ENCODE peak calls at places on chromosomes 7 and 10, in seven cellular contexts. O is kidney epithelial cell, P is keratinocyte, E is GM12864, G is bronchial epithelial cell, I is PC-9, Y is left lung. J is an unnamed sample.

GRCh38 chr7:126163647-126164046 is 1089.1 kb downstream of the GRM8 start:
- DNase-seq in G (no peak), I (no peak), E (no peak), O (no peak), Y (no peak), P (no peak), J (no peak)

GRCh38 chr10:72020914-72021754 is 56.9 kb downstream of the CHST3 start:
- DNase-seq in E (no peak), I (no peak), O (no peak), Y (no peak), G (no peak), P (no peak), J (no peak)

GRCh38 chr7:76998263-76998666 is 33.9 kb downstream of the SPDYE17 start:
- DNase-seq in Y (peak), G (no peak), P (no peak), E (no peak), I (no peak), O (no peak), J (peak)

GRCh38 chr10:5659702-5660528 is 6.5 kb downstream of the ASB13 start:
- DNase-seq in G (peak), I (peak), O (peak), P (peak), E (peak), Y (peak), J (peak)

GRCh38 chr7:42170724-42171123 is 66.3 kb downstream of the GLI3 start:
- DNase-seq in I (no peak), P (peak), O (peak), E (no peak), Y (no peak), G (peak), J (no peak)

GRCh38 chr10:53997953-53998352 is 803.1 kb downstream of the PCDH15 start:
- DNase-seq in I (no peak), P (no peak), E (no peak), Y (no peak), G (peak), O (no peak), J (no peak)

GRCh38 chr10:15486404-15486803 is 115.3 kb upstream of the FAM171A1 start:
- DNase-seq in O (no peak), I (no peak), Y (no peak), P (no peak), E (no peak), G (no peak), J (no peak)

GRCh38 chr10:30553625-30554442 is 75.7 kb downstream of the LYZL2 start:
- DNase-seq in G (no peak), Y (peak), I (peak), E (no peak), P (no peak), O (no peak), J (no peak)

GRCh38 chr7:141585592-141586510 is 34.6 kb downstream of the AGK start:
- DNase-seq in O (peak), G (peak), I (peak), E (peak), P (peak), Y (no peak), J (no peak)

GRCh38 chr7:30923009-30923773 is 11.5 kb downstream of the AQP1 start:
- DNase-seq in E (no peak), Y (peak), I (no peak), G (no peak), P (no peak), O (no peak), J (peak)

GRCh38 chr10:23331567-23332290 is 12.9 kb downstream of the C10orf67 start:
- DNase-seq in I (no peak), G (peak), Y (no peak), P (no peak), O (no peak), E (no peak), J (no peak)

GRCh38 chr7:141355057-141355456 is 196.2 kb upstream of the AGK start:
- DNase-seq in P (no peak), O (no peak), Y (no peak), I (no peak), G (no peak), E (no peak), J (no peak)

GRCh38 chr10:30671011-30671616 is 41.6 kb upstream of the LYZL2 start:
- DNase-seq in I (peak), P (peak), G (peak), O (peak), E (peak), Y (no peak), J (peak)

GRCh38 chr10:17001297-17001744 is 128.3 kb downstream of the CUBN start:
- DNase-seq in Y (no peak), P (no peak), E (no peak), I (no peak), G (peak), O (no peak), J (no peak)

GRCh38 chr7:151954866-151955820 is 1.1 kb upstream of the GALNTL5 start:
- DNase-seq in P (no peak), I (no peak), E (no peak), Y (no peak), O (no peak), G (no peak), J (no peak)

GRCh38 chr10:77552252-77552651 is 85.4 kb downstream of the KCNMA1 start:
- DNase-seq in E (no peak), G (no peak), O (no peak), P (no peak), Y (no peak), I (no peak), J (no peak)

GRCh38 chr10:60389413-60390009 is at the start of gene ANK3:
- DNase-seq in E (no peak), I (no peak), Y (no peak), P (no peak), G (no peak), O (no peak), J (no peak)

GRCh38 chr7:96547371-96547811 is 162.3 kb downstream of the SEM1 start:
- DNase-seq in O (no peak), G (peak), P (no peak), E (no peak), Y (no peak), I (peak), J (no peak)

GRCh38 chr7:101942603-101943210 is 125.3 kb downstream of the CUX1 start:
- DNase-seq in G (peak), I (peak), O (no peak), E (no peak), P (no peak), Y (no peak), J (no peak)

GRCh38 chr10:70296406-70296899 is 12.6 kb upstream of the NPFFR1 start:
- DNase-seq in O (peak), P (no peak), I (peak), Y (peak), G (peak), E (no peak), J (no peak)

GRCh38 chr10:90859321-90859751 is 1.5 kb upstream of the HTR7 start:
- DNase-seq in Y (no peak), I (no peak), E (no peak), P (no peak), O (no peak), G (peak), J (no peak)

GRCh38 chr10:73159038-73159648 is 8.7 kb downstream of the ECD start:
- DNase-seq in E (no peak), I (peak), P (no peak), O (no peak), Y (no peak), G (peak), J (peak)

GRCh38 chr10:13404791-13405190 is 56.7 kb upstream of the SEPHS1 start:
- DNase-seq in O (no peak), Y (no peak), P (no peak), I (no peak), G (no peak), E (no peak), J (no peak)

GRCh38 chr7:121107923-121108498 is 119.5 kb downstream of the CPED1 start:
- DNase-seq in E (peak), I (no peak), G (peak), Y (no peak), O (no peak), P (no peak), J (peak)

GRCh38 chr7:116689787-116690186 is 17.8 kb downstream of the MET start:
- DNase-seq in P (no peak), E (no peak), I (peak), G (peak), Y (no peak), O (no peak), J (no peak)

GRCh38 chr10:60849217-60849616 is 70.9 kb downstream of the CDK1 start:
- DNase-seq in Y (no peak), O (no peak), I (no peak), P (no peak), E (no peak), G (no peak), J (no peak)

GRCh38 chr10:93461807-93462178 is 20.3 kb downstream of the MYOF start:
- DNase-seq in E (no peak), G (peak), Y (no peak), O (peak), P (no peak), I (no peak), J (no peak)

GRCh38 chr10:69237528-69238159 is 17.5 kb downstream of the HKDC1 start:
- DNase-seq in Y (peak), O (no peak), E (no peak), I (peak), P (no peak), G (peak), J (peak)

DNA sequence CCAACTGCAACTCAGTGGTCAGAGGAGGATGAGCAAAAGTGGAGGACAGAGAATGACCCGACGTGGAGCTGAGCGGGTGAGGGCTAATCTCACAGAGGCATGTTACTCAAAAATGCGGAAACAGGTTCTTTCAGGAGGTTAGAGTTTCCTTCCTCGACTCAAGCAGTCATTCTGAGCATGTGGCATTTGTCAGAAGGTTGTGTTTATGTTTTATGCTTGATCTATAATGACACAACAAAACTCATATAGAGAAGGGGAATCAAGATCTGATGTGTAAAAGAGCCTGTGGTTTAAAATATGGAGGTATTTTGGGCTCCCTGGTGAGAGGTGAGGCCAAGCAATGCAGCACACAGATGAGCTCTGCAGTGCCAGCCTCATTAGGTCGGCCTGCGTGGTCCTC is 311.4 kb downstream of the ADARB2 start:
- DNase-seq in E (peak), G (no peak), P (no peak), I (no peak), Y (no peak), O (no peak), J (no peak)
- TF ChIP-seq CTCF in E (no peak), G (no peak), P (no peak), I (no peak), Y (no peak), O (no peak), J (no peak)

GRCh38 chr7:49776994-49777393 is 3.6 kb downstream of the VWC2 start:
- DNase-seq in Y (no peak), G (peak), E (no peak), I (no peak), P (no peak), O (no peak), J (peak)
- TF ChIP-seq CTCF in Y (no peak), G (peak), E (peak), I (no peak), P (peak), O (peak), J (peak)

DNA sequence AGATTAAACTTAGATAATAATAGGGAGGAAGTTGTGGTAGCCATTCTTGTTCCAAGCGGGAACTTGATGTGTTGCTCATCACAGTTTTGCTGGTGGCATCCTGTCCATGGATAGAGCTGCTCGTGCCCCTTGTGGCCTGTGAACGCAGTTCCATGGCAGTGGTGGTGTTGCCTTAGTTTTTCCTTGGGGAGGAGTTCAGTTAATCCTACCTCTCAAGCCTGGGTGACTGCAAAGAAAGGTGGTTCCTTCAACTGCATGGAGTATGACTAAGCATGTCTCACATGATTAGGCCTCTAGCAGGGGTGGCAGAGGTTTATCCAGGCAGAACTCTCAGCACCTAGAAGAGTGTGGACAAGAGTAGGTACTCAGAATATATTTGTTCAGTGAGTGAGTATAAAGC is 99.7 kb downstream of the MAPK8 start:
- DNase-seq in I (no peak), P (no peak), E (no peak), G (peak), Y (no peak), O (peak), J (no peak)
- TF ChIP-seq CTCF in I (no peak), P (no peak), E (no peak), G (peak), Y (no peak), O (peak), J (no peak)

DNA sequence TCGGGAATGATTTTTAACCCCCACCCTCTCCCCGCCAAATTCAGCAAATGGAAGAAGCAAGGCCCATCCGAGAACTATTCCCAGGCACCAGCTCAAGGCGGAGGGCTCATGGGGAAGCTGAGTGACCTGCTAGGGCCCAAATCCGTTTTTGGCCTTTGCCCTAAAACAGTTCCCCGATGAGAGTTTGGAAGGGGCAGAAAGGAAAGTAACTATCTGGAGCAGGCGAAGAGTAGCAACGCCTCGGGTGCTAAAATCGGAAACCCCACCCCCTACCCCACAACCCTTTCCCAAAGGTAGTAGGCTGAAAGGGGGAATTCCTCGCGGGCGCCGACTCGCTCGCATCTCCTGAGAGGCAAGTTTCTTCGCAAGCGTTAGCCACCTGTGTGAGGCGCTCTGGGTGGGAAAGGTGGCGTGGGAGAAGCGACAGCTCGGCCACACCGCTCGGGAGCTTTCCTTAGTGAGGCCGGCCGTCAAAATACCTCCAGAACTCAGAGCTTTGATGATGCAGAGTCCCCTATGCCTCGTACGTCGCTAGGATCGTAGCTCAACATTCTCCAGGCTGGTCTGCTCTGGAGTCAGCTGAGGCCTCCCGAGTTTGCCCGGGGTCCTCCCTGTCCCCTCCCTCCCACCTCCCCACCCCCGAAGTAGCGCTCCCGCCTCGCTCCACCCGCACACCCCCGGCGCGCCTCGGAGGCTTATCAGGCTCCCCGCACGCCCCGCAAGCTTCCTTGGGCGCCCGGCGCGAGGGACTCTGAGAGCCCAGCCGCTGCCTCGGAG is 638 bp upstream of the PRKG1 start:
- DNase-seq in P (no peak), Y (peak), I (peak), O (no peak), G (no peak), E (no peak), J (peak)
- TF ChIP-seq CTCF in P (no peak), Y (no peak), I (no peak), O (peak), G (peak), E (no peak), J (no peak)

GRCh38 chr7:123658023-123658422 is 2.4 kb downstream of the LMOD2 start:
- DNase-seq in O (no peak), P (no peak), I (no peak), G (no peak), Y (no peak), E (no peak), J (no peak)
- TF ChIP-seq CTCF in O (no peak), P (no peak), I (no peak), G (no peak), Y (no peak), E (no peak), J (no peak)

GRCh38 chr10:123945506-123945905 is 53.9 kb upstream of the CPXM2 start:
- DNase-seq in O (no peak), I (no peak), Y (no peak), P (no peak), E (no peak), G (peak), J (no peak)
- TF ChIP-seq CTCF in O (no peak), I (no peak), Y (no peak), P (no peak), E (no peak), G (no peak), J (no peak)

GRCh38 chr7:1569833-1570632 is at the start of gene PSMG3:
- DNase-seq in Y (peak), E (peak), P (no peak), G (peak), I (peak), O (peak), J (peak)
- TF ChIP-seq CTCF in Y (no peak), E (peak), P (peak), G (no peak), I (peak), O (peak), J (peak)

GRCh38 chr10:106402455-106402854 is 762.1 kb downstream of the SORCS1 start:
- DNase-seq in O (no peak), Y (no peak), I (no peak), P (no peak), G (no peak), E (no peak), J (no peak)

GRCh38 chr10:106401967-106402366 is 762.5 kb downstream of the SORCS1 start:
- DNase-seq in O (no peak), G (no peak), I (no peak), P (no peak), Y (no peak), E (no peak), J (no peak)

GRCh38 chr10:106399112-106399511 is 765.4 kb downstream of the SORCS1 start:
- DNase-seq in Y (no peak), I (no peak), O (no peak), E (no peak), P (no peak), G (no peak), J (no peak)

GRCh38 chr10:106396192-106396591 is 768.3 kb downstream of the SORCS1 start:
- DNase-seq in O (no peak), Y (no peak), I (no peak), P (no peak), E (no peak), G (no peak), J (no peak)

GRCh38 chr10:106401161-106401560 is 763.3 kb downstream of the SORCS1 start:
- DNase-seq in P (no peak), E (no peak), I (no peak), O (no peak), G (peak), Y (no peak), J (no peak)
- TF ChIP-seq CTCF in P (peak), E (no peak), I (peak), O (peak), G (peak), Y (no peak), J (peak)

J was measured in Caco-2.